ENCODE peak calls at places on chromosome 10, in six cellular contexts. F, V, P, C, U and N are unnamed samples.

GRCh38 chr10:24642921-24643678 is 80.6 kb downstream of the ARHGAP21 start:
- DNase-seq in F (peak; percentile 57), C (no peak), U (peak; percentile 34), V (peak; percentile 73), P (no peak), N (peak; percentile 77)

GRCh38 chr10:78071140-78071856 is 37.6 kb downstream of the RPS24 start:
- DNase-seq in V (no peak), F (no peak), U (peak; percentile 10), C (no peak), P (peak; percentile 39), N (no peak)

GRCh38 chr10:110372656-110373055 is 67.9 kb upstream of the SMNDC1 start:
- DNase-seq in P (no peak), V (peak; percentile 60), C (no peak), F (no peak), U (no peak), N (peak; percentile 58)

GRCh38 chr10:73816917-73817729 is 5.7 kb upstream of the NDST2 start:
- DNase-seq in U (no peak), C (no peak), F (no peak), P (no peak), V (no peak), N (peak; percentile 27)

GRCh38 chr10:32922164-32922563 is 35.9 kb downstream of the ITGB1 start:
- DNase-seq in U (no peak), F (no peak), V (no peak), C (no peak), P (no peak), N (no peak)

GRCh38 chr10:72088879-72089585 is 681 bp upstream of the SPOCK2 start:
- DNase-seq in V (no peak), U (no peak), C (peak; percentile 39), F (no peak), P (peak; percentile 78), N (no peak)

GRCh38 chr10:123044391-123044790 is 35.6 kb downstream of the ACADSB start:
- DNase-seq in C (no peak), V (peak; percentile 3), F (no peak), U (no peak), P (no peak), N (peak; percentile 44)

GRCh38 chr10:18777258-18777657 is 118.0 kb downstream of the ARL5B start:
- DNase-seq in U (no peak), V (no peak), F (no peak), P (no peak), C (no peak), N (no peak)

GRCh38 chr10:73501651-73502050 is 5.8 kb upstream of the PPP3CB start:
- DNase-seq in V (no peak), C (no peak), U (no peak), P (no peak), F (no peak), N (no peak)

GRCh38 chr10:121838149-121838548 is 89.7 kb downstream of the ATE1 start:
- DNase-seq in U (no peak), V (no peak), F (no peak), C (no peak), P (no peak), N (no peak)

GRCh38 chr10:34172936-34173533 is 642.1 kb downstream of the PARD3 start:
- DNase-seq in P (no peak), U (no peak), C (no peak), V (peak; percentile 4), F (no peak), N (peak; percentile 71)

GRCh38 chr10:112026438-112026837 is 157.1 kb downstream of the GPAM start:
- DNase-seq in F (no peak), P (no peak), C (peak; percentile 12), V (no peak), U (no peak), N (peak; percentile 20)

GRCh38 chr10:67606572-67606971 is 89.4 kb downstream of the CTNNA3 start:
- DNase-seq in U (no peak), V (peak; percentile 60), F (no peak), C (no peak), P (no peak), N (peak; percentile 86)

GRCh38 chr10:43209651-43210141 is 57.2 kb downstream of the RASGEF1A start:
- DNase-seq in V (no peak), C (peak; percentile 6), P (peak; percentile 39), U (no peak), F (no peak), N (no peak)

GRCh38 chr10:69467928-69468770 is 16.9 kb downstream of the TSPAN15 start:
- DNase-seq in F (no peak), V (no peak), P (no peak), U (no peak), C (no peak), N (no peak)

GRCh38 chr10:4790045-4790444 is 36.0 kb upstream of the AKR1E2 start:
- DNase-seq in F (no peak), C (no peak), V (no peak), P (no peak), U (no peak), N (no peak)

GRCh38 chr10:97116534-97117162 is 69.1 kb downstream of the SLIT1 start:
- DNase-seq in C (no peak), F (no peak), U (no peak), P (no peak), V (no peak), N (no peak)

GRCh38 chr10:4883079-4883739 is 57.2 kb downstream of the AKR1E2 start:
- DNase-seq in P (no peak), F (no peak), C (no peak), U (no peak), V (peak; percentile 80), N (peak; percentile 82)

GRCh38 chr10:92156874-92157273 is 134.0 kb downstream of the CPEB3 start:
- DNase-seq in U (no peak), C (no peak), V (no peak), P (no peak), F (no peak), N (no peak)

GRCh38 chr10:125208854-125209545 is 48.6 kb upstream of the CTBP2 start:
- DNase-seq in V (no peak), F (no peak), U (no peak), C (no peak), P (no peak), N (no peak)

GRCh38 chr10:103676058-103676785 is 179.2 kb downstream of the SH3PXD2A start:
- DNase-seq in V (peak; percentile 49), C (no peak), P (no peak), U (no peak), F (no peak), N (peak; percentile 82)

GRCh38 chr10:44946201-44946600 is 13.4 kb upstream of the RASSF4 start:
- DNase-seq in U (no peak), P (no peak), V (no peak), C (no peak), F (no peak), N (no peak)

GRCh38 chr10:71383972-71384687 is 12.6 kb upstream of the CDH23 start:
- DNase-seq in P (peak; percentile 86), F (peak; percentile 71), U (peak; percentile 78), C (peak; percentile 93), V (no peak), N (peak; percentile 58)

GRCh38 chr10:10552948-10553347 is 464.7 kb upstream of the CELF2 start:
- DNase-seq in V (no peak), P (no peak), F (no peak), C (no peak), U (no peak), N (no peak)

GRCh38 chr10:70482982-70483760 is 4.6 kb downstream of the PALD1 start:
- DNase-seq in F (no peak), U (no peak), C (no peak), V (no peak), P (no peak), N (no peak)

GRCh38 chr10:5317547-5318107 is 47.1 kb upstream of the UCN3 start:
- DNase-seq in U (no peak), V (peak; percentile 94), F (no peak), C (no peak), P (no peak), N (peak; percentile 87)

GRCh38 chr10:84244651-84245270 is at the start of gene RGR:
- DNase-seq in V (no peak), C (no peak), P (no peak), F (peak; percentile 21), U (no peak), N (no peak)

GRCh38 chr10:73887038-73888015 is 13.0 kb upstream of the CAMK2G start:
- DNase-seq in P (peak; percentile 92), F (peak; percentile 77), C (no peak), U (no peak), V (peak; percentile 95), N (peak; percentile 97)

GRCh38 chr10:83871486-83872081 is 267.7 kb upstream of the GHITM start:
- DNase-seq in P (peak; percentile 78), V (peak; percentile 42), C (peak; percentile 84), U (peak; percentile 84), F (peak; percentile 81), N (peak; percentile 83)

GRCh38 chr10:12681250-12681649 is 320.3 kb downstream of the CCDC3 start:
- DNase-seq in U (no peak), P (no peak), C (no peak), F (no peak), V (no peak), N (no peak)

GRCh38 chr10:27743736-27744477 is 1.7 kb downstream of the MKX start:
- DNase-seq in U (peak; percentile 43), V (peak; percentile 20), C (peak; percentile 10), F (no peak), P (no peak), N (no peak)

GRCh38 chr10:114081911-114082583 is 38.4 kb downstream of the ADRB1 start:
- DNase-seq in V (no peak), U (no peak), P (no peak), F (no peak), C (no peak), N (no peak)
- TF ChIP-seq CTCF in V (no peak), U (no peak), P (no peak), F (no peak), C (no peak), N (no peak)

GRCh38 chr10:79304479-79305087 is 42.7 kb upstream of the PPIF start:
- DNase-seq in P (no peak), F (no peak), C (no peak), U (no peak), V (no peak), N (no peak)

GRCh38 chr10:79306644-79307220 is 40.5 kb upstream of the PPIF start:
- DNase-seq in C (no peak), U (no peak), V (no peak), F (no peak), P (peak; percentile 55), N (no peak)

GRCh38 chr10:79308016-79308415 is 39.3 kb upstream of the PPIF start:
- DNase-seq in U (no peak), F (no peak), P (peak; percentile 41), V (no peak), C (no peak), N (no peak)

GRCh38 chr10:79305515-79305914 is 41.8 kb upstream of the PPIF start:
- DNase-seq in V (no peak), U (no peak), P (no peak), F (no peak), C (no peak), N (no peak)

GRCh38 chr10:79305988-79306387 is 41.3 kb upstream of the PPIF start:
- DNase-seq in C (no peak), F (no peak), U (no peak), V (no peak), P (peak; percentile 71), N (no peak)
- TF ChIP-seq CTCF in C (no peak), F (no peak), U (no peak), V (no peak), P (no peak), N (no peak)

GRCh38 chr10:118827466-118828155 is 72.8 kb upstream of the CACUL1 start:
- DNase-seq in C (no peak), V (no peak), F (no peak), U (no peak), P (no peak), N (no peak)
- TF ChIP-seq CTCF in C (peak; percentile 34), V (peak; percentile 34), F (no peak), U (peak; percentile 31), P (no peak), N (peak; percentile 31)

GRCh38 chr10:47031251-47031952 is 120.2 kb downstream of the PTPN20 start:
- DNase-seq in U (no peak), P (no peak), V (peak; percentile 16), F (peak; percentile 3), C (peak; percentile 14), N (peak; percentile 12)
- TF ChIP-seq CTCF in U (peak; percentile 6), P (no peak), V (no peak), F (no peak), C (no peak), N (no peak)